ENCODE peak calls at places on chromosomes 2 and 18, in eight cellular contexts. Z, C, H, O, M, T, X and R are unnamed samples.

GRCh38 chr18:23181547-23181946 is 46.3 kb downstream of the CABLES1 start:
- DNase-seq in Z (no peak), M (no peak), T (no peak), O (no peak), H (no peak), C (no peak), X (no peak), R (no peak)

GRCh38 chr18:76610933-76611749 is 116.1 kb upstream of the ZNF516 start:
- DNase-seq in Z (peak), O (no peak), C (no peak), M (no peak), X (no peak), T (peak), H (no peak), R (peak)

GRCh38 chr2:176089843-176090395 is 2.6 kb upstream of the HOXD13 start:
- DNase-seq in T (no peak), X (no peak), O (no peak), M (no peak), Z (no peak), C (no peak), H (no peak), R (no peak)

GRCh38 chr18:36212301-36212977 is 25.1 kb downstream of the MOCOS start:
- DNase-seq in C (peak), H (no peak), Z (peak), X (no peak), M (no peak), T (no peak), O (no peak), R (peak)

GRCh38 chr18:33665630-33666029 is 87.6 kb downstream of the ASXL3 start:
- DNase-seq in M (no peak), H (no peak), T (no peak), C (no peak), O (no peak), X (no peak), Z (no peak), R (no peak)

GRCh38 chr2:21930224-21930623 is 806.5 kb downstream of the TDRD15 start:
- DNase-seq in H (no peak), T (no peak), O (no peak), C (no peak), X (no peak), Z (no peak), M (no peak), R (no peak)

GRCh38 chr2:230069418-230069817 is 694 bp upstream of the SLC16A14 start:
- DNase-seq in H (no peak), X (no peak), O (no peak), T (no peak), Z (no peak), M (no peak), C (no peak), R (no peak)

GRCh38 chr2:158716921-158717320 is 78.2 kb upstream of the DAPL1 start:
- DNase-seq in O (no peak), Z (no peak), X (no peak), H (no peak), T (no peak), C (peak), M (no peak), R (no peak)

GRCh38 chr2:191593622-191594416 is 84.1 kb upstream of the NABP1 start:
- DNase-seq in M (no peak), C (no peak), O (no peak), H (no peak), Z (peak), X (peak), T (peak), R (peak)

GRCh38 chr2:98569197-98569793 is 39.0 kb downstream of the COA5 start:
- DNase-seq in X (no peak), O (peak), M (no peak), C (peak), Z (peak), H (peak), T (no peak), R (no peak)

GRCh38 chr2:76197842-76198448 is 487.2 kb upstream of the GCFC2 start:
- DNase-seq in C (peak), Z (peak), O (peak), M (peak), T (peak), X (peak), H (peak), R (peak)

GRCh38 chr2:28408764-28409599 is 16.3 kb downstream of the FOSL2 start:
- DNase-seq in H (peak), T (peak), M (no peak), O (peak), X (no peak), C (no peak), Z (peak), R (peak)

DNA sequence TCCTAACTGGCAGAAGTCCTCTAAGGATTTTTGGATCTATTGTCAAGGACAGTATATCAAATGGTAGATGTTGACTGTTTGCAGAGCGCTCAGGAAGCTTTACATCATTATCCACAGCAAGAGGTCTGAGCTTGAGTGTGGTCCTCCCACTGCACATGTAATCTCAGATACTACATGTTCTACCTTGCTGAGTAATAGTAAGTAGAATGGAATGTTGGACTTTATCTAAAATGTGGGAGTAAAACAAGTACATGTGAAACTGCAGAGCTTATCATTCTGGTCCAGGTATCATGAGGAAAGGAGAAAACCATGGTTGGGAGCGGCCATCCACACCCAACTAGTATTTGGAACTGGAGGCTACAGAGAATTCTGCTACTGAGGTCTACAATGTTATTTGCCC is 19.3 kb upstream of the CD28 start:
- DNase-seq in M (no peak), X (peak), Z (no peak), O (no peak), C (no peak), T (peak), H (no peak), R (peak)
- H3K9ac ChIP-seq in M (no peak), X (no peak), Z (no peak), O (no peak), C (no peak), T (no peak), H (no peak), R (no peak)

GRCh38 chr18:21851327-21851961 is 110.9 kb downstream of the MIB1 start:
- DNase-seq in C (no peak), Z (peak), O (no peak), M (peak), T (no peak), X (no peak), H (peak), R (peak)

GRCh38 chr18:21853020-21853419 is 112.4 kb downstream of the MIB1 start:
- DNase-seq in H (no peak), T (peak), O (no peak), C (peak), Z (no peak), X (no peak), M (peak), R (peak)

GRCh38 chr18:21857871-21858270 is 117.3 kb downstream of the MIB1 start:
- DNase-seq in Z (no peak), X (no peak), O (no peak), C (no peak), H (no peak), M (no peak), T (no peak), R (no peak)

GRCh38 chr18:21855432-21855831 is 114.8 kb downstream of the MIB1 start:
- DNase-seq in C (no peak), Z (no peak), M (no peak), T (no peak), H (no peak), O (no peak), X (no peak), R (no peak)

GRCh38 chr18:21853972-21854563 is 113.5 kb downstream of the MIB1 start:
- DNase-seq in H (no peak), C (no peak), X (no peak), O (no peak), M (no peak), T (no peak), Z (no peak), R (no peak)
- H3K9ac ChIP-seq in H (no peak), C (no peak), X (no peak), O (no peak), M (no peak), T (no peak), Z (no peak), R (no peak)

DNA sequence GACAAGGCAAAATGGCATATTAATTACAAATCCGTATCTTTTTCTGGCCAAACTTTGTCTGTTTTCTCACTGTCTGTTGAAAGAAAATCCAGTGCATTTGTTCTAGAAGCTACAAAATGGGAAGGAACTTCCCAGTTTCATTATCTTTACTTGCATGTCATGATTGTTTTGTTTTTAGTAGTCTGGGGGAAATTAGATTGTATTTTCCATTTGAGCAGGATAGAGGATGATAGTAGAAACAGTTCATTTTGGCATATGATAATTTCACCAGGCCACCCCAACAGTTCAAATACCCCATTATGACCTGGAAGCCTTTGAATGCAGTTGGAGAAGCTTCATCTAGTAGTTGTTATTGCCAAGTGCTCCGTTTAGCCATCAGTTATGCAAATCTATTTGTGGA is 77.5 kb upstream of the RANBP2 start:
- DNase-seq in T (no peak), C (no peak), H (peak), Z (no peak), O (no peak), X (no peak), M (no peak), R (no peak)
- H3K9ac ChIP-seq in T (peak), C (no peak), H (no peak), Z (peak), O (no peak), X (no peak), M (no peak), R (no peak)

GRCh38 chr18:31684279-31685096 is at the start of gene B4GALT6:
- DNase-seq in M (peak), X (no peak), T (peak), Z (peak), H (peak), O (no peak), C (peak), R (no peak)
- H3K9ac ChIP-seq in M (peak), X (peak), T (peak), Z (peak), H (peak), O (peak), C (peak), R (no peak)

DNA sequence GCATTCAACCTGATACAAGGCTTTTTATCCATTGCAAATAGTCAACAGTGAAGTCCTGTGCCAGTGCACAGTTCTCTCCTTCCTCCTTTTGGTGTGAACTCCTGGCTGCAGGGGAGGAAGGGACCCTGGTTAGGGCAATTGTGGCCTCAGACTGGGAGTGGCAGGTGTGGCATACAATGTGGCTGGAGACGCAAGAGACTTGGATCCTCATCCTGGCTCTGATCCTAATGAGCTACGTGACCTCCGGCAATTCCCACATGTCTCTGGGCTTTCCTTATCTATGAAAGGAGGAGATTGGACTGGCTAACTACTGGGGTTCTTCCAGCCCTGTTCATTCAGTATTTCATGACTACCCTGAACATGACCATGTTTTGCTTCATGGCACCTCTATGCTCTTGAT is 10.5 kb upstream of the IL1A start:
- DNase-seq in Z (no peak), H (no peak), T (no peak), O (no peak), M (no peak), C (no peak), X (no peak), R (no peak)
- H3K9ac ChIP-seq in Z (no peak), H (no peak), T (no peak), O (no peak), M (no peak), C (no peak), X (peak), R (no peak)

GRCh38 chr2:64250751-64251405 is 106.7 kb upstream of the PELI1 start:
- DNase-seq in M (no peak), Z (no peak), T (no peak), X (no peak), H (no peak), O (no peak), C (no peak), R (no peak)
- H3K9ac ChIP-seq in M (no peak), Z (no peak), T (no peak), X (no peak), H (no peak), O (no peak), C (no peak), R (no peak)

GRCh38 chr2:42053791-42054656 is 6.2 kb downstream of the PKDCC start:
- DNase-seq in H (no peak), X (no peak), Z (no peak), C (no peak), O (no peak), M (no peak), T (no peak), R (no peak)
- H3K9ac ChIP-seq in H (no peak), X (no peak), Z (no peak), C (no peak), O (no peak), M (no peak), T (no peak), R (peak)

DNA sequence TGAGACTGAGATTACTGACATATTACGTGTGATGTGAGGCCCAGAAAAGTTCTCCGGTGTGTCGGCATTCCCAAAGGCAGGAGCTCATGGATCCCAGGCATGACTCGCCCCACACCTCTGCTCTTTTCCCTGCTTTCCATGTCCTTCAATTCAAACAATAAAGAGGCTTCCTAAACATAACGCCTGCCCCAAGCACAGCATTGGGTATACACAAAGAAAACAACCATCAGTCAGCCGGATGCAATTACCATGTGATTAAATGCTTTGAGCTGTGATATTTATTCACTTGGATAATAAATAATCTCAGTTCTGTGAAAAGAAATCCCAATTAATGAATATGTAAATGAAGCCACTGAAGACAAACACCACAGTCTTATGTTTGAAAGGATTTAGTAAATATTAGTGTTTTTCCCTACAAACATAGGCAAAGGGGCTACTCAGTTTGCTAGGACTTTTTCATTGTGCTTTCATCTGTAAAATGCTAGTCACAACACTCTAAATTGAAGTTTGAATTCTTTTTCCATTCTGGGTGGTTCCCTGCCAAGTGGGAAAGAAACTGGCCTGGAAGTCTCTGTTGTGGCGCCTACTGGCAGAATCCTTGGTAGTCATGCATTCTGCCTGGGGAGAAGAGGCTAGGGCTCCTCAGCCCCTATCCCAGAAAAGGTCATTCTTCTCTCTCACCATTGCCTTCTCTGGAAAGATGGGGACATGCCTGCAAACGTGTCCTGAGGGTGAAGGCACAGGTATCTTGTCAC is 144.7 kb downstream of the COL6A3 start:
- DNase-seq in Z (no peak), X (no peak), M (no peak), O (no peak), T (no peak), C (no peak), H (no peak), R (peak)
- H3K9ac ChIP-seq in Z (no peak), X (no peak), M (no peak), O (no peak), T (no peak), C (no peak), H (no peak), R (no peak)